ENCODE peak calls at places on chromosomes 13 and 19, in seven cellular contexts. One of them, this sample, is unnamed.

GRCh38 chr13:44806841-44807240 is 182.4 kb downstream of the NUFIP1 start:
- DNase-seq in caudate nucleus: no peak
- DNase-seq in substantia nigra: no peak
- DNase-seq in SK-N-SH: no peak
- DNase-seq in adrenal gland: no peak
- DNase-seq in K562: no peak
- DNase-seq in tibial nerve: no peak
- DNase-seq in this sample: no peak

GRCh38 chr13:93344048-93344447 is 117.4 kb downstream of the GPC6 start:
- DNase-seq in caudate nucleus: no peak
- DNase-seq in substantia nigra: no peak
- DNase-seq in SK-N-SH: no peak
- DNase-seq in adrenal gland: no peak
- DNase-seq in K562: no peak
- DNase-seq in tibial nerve: no peak
- DNase-seq in this sample: no peak

GRCh38 chr13:90447735-90448103 is 899.8 kb upstream of the MIR17HG start:
- DNase-seq in caudate nucleus: no peak
- DNase-seq in substantia nigra: no peak
- DNase-seq in SK-N-SH: no peak
- DNase-seq in adrenal gland: no peak
- DNase-seq in K562: no peak
- DNase-seq in tibial nerve: no peak
- DNase-seq in this sample: peak; percentile 61

GRCh38 chr13:89923731-89924130 is 1423.8 kb upstream of the MIR17HG start:
- DNase-seq in caudate nucleus: no peak
- DNase-seq in substantia nigra: no peak
- DNase-seq in SK-N-SH: no peak
- DNase-seq in adrenal gland: no peak
- DNase-seq in K562: no peak
- DNase-seq in tibial nerve: no peak
- DNase-seq in this sample: peak; percentile 6

GRCh38 chr13:42396901-42397670 is 125.1 kb downstream of the AKAP11 start:
- DNase-seq in caudate nucleus: no peak
- DNase-seq in substantia nigra: no peak
- DNase-seq in SK-N-SH: no peak
- DNase-seq in adrenal gland: no peak
- DNase-seq in K562: no peak
- DNase-seq in tibial nerve: no peak
- DNase-seq in this sample: no peak

GRCh38 chr19:40519352-40520322 is 52.8 kb downstream of the SPTBN4 start:
- DNase-seq in caudate nucleus: no peak
- DNase-seq in substantia nigra: no peak
- DNase-seq in SK-N-SH: no peak
- DNase-seq in adrenal gland: no peak
- DNase-seq in K562: no peak
- DNase-seq in tibial nerve: no peak
- DNase-seq in this sample: peak; percentile 57

GRCh38 chr13:40776681-40777165 is 5.7 kb upstream of the MRPS31 start:
- DNase-seq in caudate nucleus: no peak
- DNase-seq in substantia nigra: no peak
- DNase-seq in SK-N-SH: no peak
- DNase-seq in adrenal gland: no peak
- DNase-seq in K562: peak; percentile 32
- DNase-seq in tibial nerve: no peak
- DNase-seq in this sample: peak; percentile 45

GRCh38 chr13:113476811-113477210 is 13.7 kb downstream of the DCUN1D2 start:
- DNase-seq in caudate nucleus: no peak
- DNase-seq in substantia nigra: no peak
- DNase-seq in SK-N-SH: peak; percentile 62
- DNase-seq in adrenal gland: no peak
- DNase-seq in K562: no peak
- DNase-seq in tibial nerve: no peak
- DNase-seq in this sample: no peak

GRCh38 chr13:100573121-100573520 is 15.5 kb downstream of the GGACT start:
- DNase-seq in caudate nucleus: no peak
- DNase-seq in substantia nigra: no peak
- DNase-seq in SK-N-SH: peak; percentile 58
- DNase-seq in adrenal gland: peak; percentile 68
- DNase-seq in K562: peak; percentile 84
- DNase-seq in tibial nerve: peak; percentile 67
- DNase-seq in this sample: peak; percentile 86

GRCh38 chr13:68369739-68370138 is 1139.6 kb upstream of the PCDH9 start:
- DNase-seq in caudate nucleus: no peak
- DNase-seq in substantia nigra: no peak
- DNase-seq in SK-N-SH: no peak
- DNase-seq in adrenal gland: no peak
- DNase-seq in K562: peak; percentile 12
- DNase-seq in tibial nerve: no peak
- DNase-seq in this sample: no peak

GRCh38 chr19:30742539-30742938 is 370.4 kb downstream of the ZNF536 start:
- DNase-seq in caudate nucleus: no peak
- DNase-seq in substantia nigra: no peak
- DNase-seq in SK-N-SH: peak; percentile 63
- DNase-seq in adrenal gland: no peak
- DNase-seq in K562: no peak
- DNase-seq in tibial nerve: no peak
- DNase-seq in this sample: no peak

GRCh38 chr19:8194528-8195275 is 14.5 kb upstream of the CERS4 start:
- DNase-seq in caudate nucleus: no peak
- DNase-seq in substantia nigra: no peak
- DNase-seq in SK-N-SH: no peak
- DNase-seq in adrenal gland: no peak
- DNase-seq in K562: peak; percentile 16
- DNase-seq in tibial nerve: no peak
- DNase-seq in this sample: peak; percentile 33

GRCh38 chr19:46704379-46705076 is 12.4 kb downstream of the PRKD2 start:
- DNase-seq in caudate nucleus: no peak
- DNase-seq in substantia nigra: peak; percentile 31
- DNase-seq in SK-N-SH: peak; percentile 83
- DNase-seq in adrenal gland: peak; percentile 66
- DNase-seq in K562: peak; percentile 84
- DNase-seq in tibial nerve: peak; percentile 91
- DNase-seq in this sample: peak; percentile 72

GRCh38 chr13:106630162-106630561 is 62.2 kb upstream of the ARGLU1 start:
- DNase-seq in caudate nucleus: no peak
- DNase-seq in substantia nigra: no peak
- DNase-seq in SK-N-SH: no peak
- DNase-seq in adrenal gland: no peak
- DNase-seq in K562: no peak
- DNase-seq in tibial nerve: no peak
- DNase-seq in this sample: no peak

GRCh38 chr19:35169226-35169995 is 14.9 kb downstream of the FXYD5 start:
- DNase-seq in caudate nucleus: no peak
- DNase-seq in substantia nigra: no peak
- DNase-seq in SK-N-SH: no peak
- DNase-seq in adrenal gland: no peak
- DNase-seq in K562: no peak
- DNase-seq in tibial nerve: no peak
- DNase-seq in this sample: no peak

GRCh38 chr19:17842663-17843313 is 5.0 kb downstream of the JAK3 start:
- DNase-seq in caudate nucleus: no peak
- DNase-seq in substantia nigra: no peak
- DNase-seq in SK-N-SH: no peak
- DNase-seq in adrenal gland: no peak
- DNase-seq in K562: peak; percentile 34
- DNase-seq in tibial nerve: no peak
- DNase-seq in this sample: no peak
- H3K27ac ChIP-seq in caudate nucleus: no peak overlapping the region
- H3K27ac ChIP-seq in substantia nigra: no peak overlapping the region
- H3K27ac ChIP-seq in SK-N-SH: no peak overlapping the region
- H3K27ac ChIP-seq in adrenal gland: peak overlapping the region; percentile 27
- H3K27ac ChIP-seq in K562: peak overlapping the region; percentile 77
- H3K27ac ChIP-seq in tibial nerve: peak overlapping the region; percentile 3
- H3K27ac ChIP-seq in this sample: no peak overlapping the region

GRCh38 chr19:10416083-10416379 is 4.3 kb upstream of the PDE4A start:
- DNase-seq in caudate nucleus: no peak
- DNase-seq in substantia nigra: no peak
- DNase-seq in SK-N-SH: no peak
- DNase-seq in adrenal gland: no peak
- DNase-seq in K562: no peak
- DNase-seq in tibial nerve: no peak
- DNase-seq in this sample: no peak
- H3K27ac ChIP-seq in caudate nucleus: peak overlapping the region; percentile 21
- H3K27ac ChIP-seq in substantia nigra: no peak overlapping the region
- H3K27ac ChIP-seq in SK-N-SH: no peak overlapping the region
- H3K27ac ChIP-seq in adrenal gland: peak overlapping the region; percentile 73
- H3K27ac ChIP-seq in K562: peak overlapping the region; percentile 95
- H3K27ac ChIP-seq in tibial nerve: no peak overlapping the region
- H3K27ac ChIP-seq in this sample: no peak overlapping the region

GRCh38 chr13:34432234-34432633 is 509.8 kb upstream of the NBEA start:
- DNase-seq in caudate nucleus: no peak
- DNase-seq in substantia nigra: no peak
- DNase-seq in SK-N-SH: no peak
- DNase-seq in adrenal gland: no peak
- DNase-seq in K562: no peak
- DNase-seq in tibial nerve: no peak
- DNase-seq in this sample: no peak

GRCh38 chr13:34437873-34438272 is 504.2 kb upstream of the NBEA start:
- DNase-seq in caudate nucleus: no peak
- DNase-seq in substantia nigra: no peak
- DNase-seq in SK-N-SH: no peak
- DNase-seq in adrenal gland: no peak
- DNase-seq in K562: no peak
- DNase-seq in tibial nerve: no peak
- DNase-seq in this sample: no peak

GRCh38 chr13:34430294-34430693 is 511.8 kb upstream of the NBEA start:
- DNase-seq in caudate nucleus: no peak
- DNase-seq in substantia nigra: no peak
- DNase-seq in SK-N-SH: no peak
- DNase-seq in adrenal gland: no peak
- DNase-seq in K562: no peak
- DNase-seq in tibial nerve: no peak
- DNase-seq in this sample: no peak

GRCh38 chr13:34435338-34435737 is 506.7 kb upstream of the NBEA start:
- DNase-seq in caudate nucleus: no peak
- DNase-seq in substantia nigra: no peak
- DNase-seq in SK-N-SH: no peak
- DNase-seq in adrenal gland: no peak
- DNase-seq in K562: no peak
- DNase-seq in tibial nerve: no peak
- DNase-seq in this sample: no peak
- H3K27ac ChIP-seq in caudate nucleus: no peak overlapping the region
- H3K27ac ChIP-seq in substantia nigra: no peak overlapping the region
- H3K27ac ChIP-seq in SK-N-SH: peak overlapping the region; percentile 70
- H3K27ac ChIP-seq in adrenal gland: no peak overlapping the region
- H3K27ac ChIP-seq in K562: no peak overlapping the region
- H3K27ac ChIP-seq in tibial nerve: no peak overlapping the region
- H3K27ac ChIP-seq in this sample: no peak overlapping the region

DNA sequence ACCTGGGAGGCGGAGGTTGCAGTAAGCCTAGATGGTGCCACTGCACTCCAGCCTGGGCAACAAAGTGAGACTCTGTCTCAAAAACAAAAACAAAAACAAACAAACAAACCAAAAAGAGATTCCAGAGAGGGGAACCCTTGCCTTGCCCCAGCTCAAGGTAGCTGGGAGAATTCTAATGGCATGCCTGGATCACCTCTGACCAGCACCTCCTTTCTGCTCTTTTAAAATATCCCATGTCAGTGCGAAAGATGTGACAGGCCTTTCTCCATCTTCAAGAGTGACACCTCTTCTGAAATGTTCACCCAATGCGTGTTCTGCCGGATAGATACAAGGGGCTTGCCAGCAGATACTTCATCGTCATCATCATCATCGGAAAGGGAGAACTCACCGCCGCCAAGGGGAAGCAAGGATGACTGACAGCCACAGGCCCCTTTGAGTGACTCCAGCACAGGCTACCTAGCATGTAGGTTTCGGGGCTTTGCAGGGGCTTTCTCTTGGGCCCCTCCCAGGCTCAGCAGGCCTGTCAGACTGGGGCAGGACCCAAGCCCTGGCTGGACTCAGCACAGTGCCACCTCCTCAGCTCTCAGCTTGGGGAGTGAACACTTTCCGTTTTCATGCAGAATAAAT is 18.9 kb upstream of the LRP3 start:
- DNase-seq in caudate nucleus: no peak
- DNase-seq in substantia nigra: no peak
- DNase-seq in SK-N-SH: no peak
- DNase-seq in adrenal gland: no peak
- DNase-seq in K562: no peak
- DNase-seq in tibial nerve: no peak
- DNase-seq in this sample: no peak
- H3K27ac ChIP-seq in caudate nucleus: no peak overlapping the region
- H3K27ac ChIP-seq in substantia nigra: peak overlapping the region; percentile 91
- H3K27ac ChIP-seq in SK-N-SH: no peak overlapping the region
- H3K27ac ChIP-seq in adrenal gland: no peak overlapping the region
- H3K27ac ChIP-seq in K562: no peak overlapping the region
- H3K27ac ChIP-seq in tibial nerve: no peak overlapping the region
- H3K27ac ChIP-seq in this sample: peak overlapping the region; percentile 94

GRCh38 chr13:110227864-110228643 is 78.9 kb downstream of the COL4A1 start:
- DNase-seq in caudate nucleus: no peak
- DNase-seq in substantia nigra: no peak
- DNase-seq in SK-N-SH: no peak
- DNase-seq in adrenal gland: no peak
- DNase-seq in K562: no peak
- DNase-seq in tibial nerve: no peak
- DNase-seq in this sample: no peak

GRCh38 chr13:110230661-110231347 is 76.2 kb downstream of the COL4A1 start:
- DNase-seq in caudate nucleus: no peak
- DNase-seq in substantia nigra: no peak
- DNase-seq in SK-N-SH: no peak
- DNase-seq in adrenal gland: no peak
- DNase-seq in K562: no peak
- DNase-seq in tibial nerve: no peak
- DNase-seq in this sample: no peak

GRCh38 chr13:110231348-110232047 is 75.5 kb downstream of the COL4A1 start:
- DNase-seq in caudate nucleus: no peak
- DNase-seq in substantia nigra: no peak
- DNase-seq in SK-N-SH: no peak
- DNase-seq in adrenal gland: no peak
- DNase-seq in K562: no peak
- DNase-seq in tibial nerve: no peak
- DNase-seq in this sample: no peak

GRCh38 chr13:110228936-110229904 is 77.7 kb downstream of the COL4A1 start:
- DNase-seq in caudate nucleus: no peak
- DNase-seq in substantia nigra: no peak
- DNase-seq in SK-N-SH: no peak
- DNase-seq in adrenal gland: no peak
- DNase-seq in K562: no peak
- DNase-seq in tibial nerve: no peak
- DNase-seq in this sample: no peak

DNA sequence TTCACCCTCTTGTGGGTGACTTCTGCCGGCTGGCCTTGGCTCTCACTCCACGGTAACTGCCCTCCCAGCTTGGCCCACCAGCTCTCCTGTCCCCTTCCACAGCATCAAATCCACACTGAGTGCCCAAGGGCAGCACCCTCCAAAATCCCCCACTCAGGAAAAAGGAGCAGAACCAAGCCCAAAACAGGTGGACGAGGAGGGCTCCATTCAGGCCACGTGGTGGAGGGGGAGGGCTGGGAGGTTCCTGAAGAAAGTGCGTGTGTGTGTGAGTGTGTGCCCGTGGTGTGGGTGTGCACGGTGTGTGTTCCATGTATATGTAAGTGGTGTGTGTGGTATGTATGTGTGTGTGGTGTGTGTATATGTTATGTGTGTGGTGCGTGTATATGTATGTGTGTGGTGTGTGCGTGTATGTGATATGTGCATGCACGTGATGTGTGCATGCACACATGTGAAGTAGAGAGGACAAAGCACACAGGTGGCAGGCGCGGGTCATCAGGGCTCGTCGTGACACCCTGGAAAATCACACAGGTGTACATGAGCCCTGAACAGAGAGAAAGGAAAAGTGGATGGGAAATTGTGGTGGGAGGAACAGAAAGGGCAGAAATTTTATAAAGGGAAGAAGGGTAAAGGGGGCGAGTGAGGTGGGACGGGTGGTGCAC is 76.9 kb downstream of the COL4A1 start:
- DNase-seq in caudate nucleus: no peak
- DNase-seq in substantia nigra: no peak
- DNase-seq in SK-N-SH: no peak
- DNase-seq in adrenal gland: no peak
- DNase-seq in K562: no peak
- DNase-seq in tibial nerve: no peak
- DNase-seq in this sample: no peak
- H3K27ac ChIP-seq in caudate nucleus: no peak overlapping the region
- H3K27ac ChIP-seq in substantia nigra: no peak overlapping the region
- H3K27ac ChIP-seq in SK-N-SH: no peak overlapping the region
- H3K27ac ChIP-seq in adrenal gland: peak overlapping the region; percentile 41
- H3K27ac ChIP-seq in K562: no peak overlapping the region
- H3K27ac ChIP-seq in tibial nerve: peak overlapping the region; percentile 47
- H3K27ac ChIP-seq in this sample: no peak overlapping the region